ENCODE peak calls at places on chromosome 11, in four cellular contexts. A is K562, Z is HepG2, K is GM12878. Q is an unnamed sample.

GRCh38 chr11:61028135-61028729 is 56.8 kb downstream of the CD6 start:
- DNase-seq in A (no peak), Z (no peak), K (peak; percentile 76), Q (no peak)

GRCh38 chr11:1456166-1456565 is 30.4 kb downstream of the MOB2 start:
- DNase-seq in A (no peak), Z (no peak), K (no peak), Q (no peak)

GRCh38 chr11:115654792-115655191 is 150.6 kb upstream of the CADM1 start:
- DNase-seq in A (no peak), Z (no peak), K (no peak), Q (no peak)

GRCh38 chr11:70535191-70535971 is 137.1 kb downstream of the CTTN start:
- DNase-seq in A (no peak), Z (no peak), K (no peak), Q (no peak)

GRCh38 chr11:75453916-75454655 is 21.1 kb upstream of the KLHL35 start:
- DNase-seq in A (no peak), Z (no peak), K (no peak), Q (no peak)

GRCh38 chr11:60933416-60933815 is 9.2 kb downstream of the TMEM132A start:
- DNase-seq in A (no peak), Z (no peak), K (no peak), Q (no peak)

GRCh38 chr11:92152245-92152644 is 72.4 kb upstream of the FAT3 start:
- DNase-seq in A (no peak), Z (peak; percentile 12), K (no peak), Q (peak; percentile 52)

GRCh38 chr11:44950036-44950624 is 553 bp downstream of the TP53I11 start:
- DNase-seq in A (no peak), Z (no peak), K (no peak), Q (peak; percentile 62)

GRCh38 chr11:131522851-131523250 is 152.4 kb downstream of the NTM start:
- DNase-seq in A (no peak), Z (no peak), K (no peak), Q (no peak)

GRCh38 chr11:66119348-66120133 is 49.5 kb downstream of the PACS1 start:
- DNase-seq in A (no peak), Z (peak; percentile 95), K (no peak), Q (no peak)

GRCh38 chr11:69106124-69106811 is 49.5 kb upstream of the SMIM38 start:
- DNase-seq in A (no peak), Z (no peak), K (no peak), Q (no peak)

GRCh38 chr11:128848815-128849455 is 18.2 kb downstream of the KCNJ1 start:
- DNase-seq in A (peak; percentile 46), Z (peak; percentile 14), K (no peak), Q (peak; percentile 90)

GRCh38 chr11:47433157-47433556 is 6.9 kb upstream of the PSMC3 start:
- DNase-seq in A (no peak), Z (peak; percentile 27), K (no peak), Q (no peak)

DNA sequence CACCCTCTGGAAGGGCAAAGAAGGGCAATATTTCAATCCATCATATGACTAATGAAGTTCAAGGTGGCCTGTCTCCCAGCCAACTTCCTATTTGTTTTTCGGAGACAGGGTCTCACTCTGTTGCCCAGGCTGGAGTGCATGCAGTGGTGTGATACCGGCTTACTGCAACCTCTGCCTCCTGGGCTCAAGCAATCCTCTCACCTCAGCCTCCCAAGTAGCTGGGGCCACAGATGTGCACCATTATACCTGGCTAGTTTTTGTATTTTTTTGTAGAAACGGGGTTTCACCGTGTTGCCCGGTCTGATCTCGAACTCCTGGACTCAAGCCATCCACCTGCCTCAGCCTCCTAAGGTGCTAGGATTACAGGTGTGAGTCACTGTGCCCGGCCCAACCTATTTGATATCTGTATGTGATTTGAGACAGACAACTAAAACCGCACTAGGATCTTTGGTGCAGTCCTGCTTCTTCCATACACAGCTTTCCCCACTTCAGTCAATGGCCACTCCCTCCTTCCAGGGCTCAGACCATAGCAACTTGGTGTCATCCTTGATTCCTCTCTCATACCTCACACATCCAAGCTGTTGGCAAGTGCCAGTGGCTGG is 13.3 kb downstream of the ABTB2 start:
- DNase-seq in A (no peak), Z (no peak), K (no peak), Q (no peak)
- TF ChIP-seq CREM in A (no peak), Z (no peak), K (no peak), Q (no peak)

GRCh38 chr11:38278457-38279141 is 1680.6 kb upstream of the RAG2 start:
- DNase-seq in A (no peak), Z (no peak), K (no peak), Q (no peak)

DNA sequence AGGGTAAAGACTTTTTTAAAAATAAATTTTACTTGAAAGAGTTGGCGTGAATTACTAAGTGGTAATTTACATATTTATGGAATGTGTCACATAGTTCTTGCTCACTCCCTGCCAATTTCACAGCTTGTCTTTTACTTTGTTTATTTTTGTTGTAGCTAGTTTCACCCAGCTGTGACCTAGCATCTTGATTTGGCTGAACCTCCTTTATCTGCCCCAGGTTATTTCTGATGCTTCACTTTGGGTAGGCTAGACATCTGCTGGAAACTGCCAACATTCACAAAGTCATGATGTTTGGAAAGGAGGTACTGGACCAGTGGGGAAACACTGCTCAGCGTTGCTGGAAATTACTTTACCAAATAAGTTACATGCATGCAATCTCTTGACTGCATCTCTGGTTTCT is 1676.0 kb upstream of the RAG2 start:
- DNase-seq in A (no peak), Z (no peak), K (no peak), Q (no peak)
- TF ChIP-seq NR2C2 in A (no peak), Z (no peak), K (no peak), Q (no peak)

DNA sequence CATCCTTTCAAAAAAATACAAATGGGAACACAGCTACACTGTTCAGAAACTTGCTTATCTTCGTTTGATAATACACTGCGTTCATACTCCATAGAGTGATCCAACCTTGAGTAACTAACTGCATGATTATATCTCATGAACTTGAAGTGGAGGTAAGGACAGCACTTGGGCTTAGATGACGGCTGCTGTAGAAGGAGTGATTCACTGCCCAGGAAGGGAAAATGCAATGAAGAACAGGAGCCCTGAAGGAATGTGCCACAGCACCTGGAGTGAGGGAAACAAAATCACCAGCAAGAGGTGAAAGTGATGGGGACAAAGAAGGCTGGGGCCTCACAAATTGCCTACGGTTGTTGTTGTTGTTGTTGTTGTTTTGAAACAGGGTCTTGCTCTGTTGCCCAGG is 44.1 kb upstream of the SC5D start:
- DNase-seq in A (no peak), Z (no peak), K (no peak), Q (no peak)
- TF ChIP-seq ATF3 in A (no peak), Z (no peak), K (no peak), Q (no peak)

DNA sequence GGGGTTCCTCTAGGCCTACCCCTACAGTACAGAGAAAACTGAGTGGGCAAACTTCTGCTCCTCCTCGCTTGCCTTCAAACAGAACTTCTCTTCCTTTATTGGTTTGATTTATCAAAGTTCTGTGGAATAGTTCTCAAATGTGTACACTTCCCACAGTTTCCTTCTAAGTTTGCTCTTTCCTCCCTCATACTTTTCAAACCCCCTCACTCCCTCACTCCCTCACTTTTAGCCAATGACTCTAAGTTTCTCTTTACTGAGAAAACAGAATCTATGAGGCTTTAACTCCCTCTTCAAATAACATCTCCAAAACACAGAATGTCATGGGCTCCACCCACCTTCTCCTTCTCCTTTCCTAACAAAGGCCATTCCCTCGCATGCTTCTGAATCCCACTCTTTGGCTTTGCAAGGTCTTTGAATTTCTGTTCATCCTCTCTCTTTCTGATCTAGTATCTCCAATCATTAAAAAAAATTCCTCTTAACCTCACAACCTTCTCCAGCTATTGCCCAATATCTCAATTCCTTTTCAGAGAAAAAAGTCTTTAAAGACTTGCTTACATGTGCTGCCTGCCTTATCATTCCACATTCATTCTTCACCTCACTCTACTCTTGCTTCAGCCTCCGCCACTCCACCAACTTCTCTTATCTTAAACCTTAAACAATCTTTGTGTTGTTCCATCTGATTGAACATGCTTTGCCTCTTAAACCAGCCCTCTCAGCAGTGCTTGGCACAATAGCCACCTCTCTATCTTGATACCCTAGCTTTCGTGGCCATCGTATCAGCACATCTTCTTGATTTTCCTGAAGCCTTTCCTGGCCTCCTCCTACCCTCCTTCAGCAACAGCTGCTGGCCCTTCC is 57.2 kb downstream of the DDI1 start:
- DNase-seq in A (no peak), Z (no peak), K (no peak), Q (no peak)
- TF ChIP-seq CREM in A (no peak), Z (no peak), K (no peak), Q (no peak)